ENCODE peak calls at places on chromosomes 12 and 14, in eight cellular contexts. Y, N, Q, R, C, U, M and V are unnamed samples.

GRCh38 chr14:101496779-101497420 is 64.4 kb upstream of the DIO3 start:
- DNase-seq in Y (peak), U (no peak), R (no peak), N (peak), C (no peak), Q (peak), M (no peak), V (no peak)

GRCh38 chr12:22803725-22804124 is 178.8 kb downstream of the ETNK1 start:
- DNase-seq in C (no peak), N (no peak), Y (no peak), U (no peak), R (no peak), M (no peak), Q (no peak), V (no peak)

GRCh38 chr14:104866451-104867370 is 1.6 kb downstream of the CEP170B start:
- DNase-seq in U (no peak), N (no peak), M (no peak), Q (no peak), Y (peak), C (no peak), R (peak), V (no peak)

GRCh38 chr14:50957296-50957695 is 13.0 kb upstream of the PYGL start:
- DNase-seq in M (no peak), R (no peak), U (peak), Y (no peak), C (peak), N (no peak), Q (no peak), V (no peak)

GRCh38 chr12:68113644-68114043 is 45.9 kb downstream of the IFNG start:
- DNase-seq in M (no peak), C (no peak), R (peak), Q (peak), Y (no peak), N (no peak), U (no peak), V (no peak)

GRCh38 chr14:57709909-57710308 is 156.0 kb downstream of the SLC35F4 start:
- DNase-seq in U (no peak), M (no peak), C (no peak), Q (no peak), R (no peak), Y (no peak), N (no peak), V (no peak)

GRCh38 chr14:95557291-95557690 is 22.4 kb downstream of the GLRX5 start:
- DNase-seq in Y (no peak), N (no peak), U (no peak), Q (no peak), R (no peak), M (no peak), C (no peak), V (no peak)

GRCh38 chr14:78455896-78456435 is 285.8 kb downstream of the NRXN3 start:
- DNase-seq in C (no peak), N (no peak), Q (no peak), Y (no peak), M (no peak), R (no peak), U (no peak), V (no peak)

GRCh38 chr12:91380651-91381050 is 198.0 kb upstream of the DCN start:
- DNase-seq in Y (no peak), M (no peak), C (no peak), U (peak), R (no peak), Q (no peak), N (no peak), V (no peak)

GRCh38 chr12:50087995-50088394 is 2.9 kb downstream of the SMARCD1 start:
- DNase-seq in R (no peak), Y (no peak), N (no peak), M (no peak), U (peak), C (peak), Q (no peak), V (no peak)

GRCh38 chr14:83556065-83556464 is 1973.9 kb upstream of the FLRT2 start:
- DNase-seq in M (no peak), N (no peak), C (peak), Q (no peak), Y (no peak), R (no peak), U (no peak), V (no peak)

GRCh38 chr14:76237349-76237990 is 85.7 kb downstream of the GPATCH2L start:
- DNase-seq in R (no peak), N (no peak), Q (no peak), U (no peak), M (no peak), Y (no peak), C (no peak), V (no peak)

GRCh38 chr14:76191297-76191696 is 39.6 kb downstream of the GPATCH2L start:
- DNase-seq in Y (no peak), R (no peak), N (no peak), C (no peak), U (no peak), M (no peak), Q (no peak), V (no peak)

GRCh38 chr12:88957358-88957757 is 377.1 kb upstream of the KITLG start:
- DNase-seq in Y (no peak), R (no peak), N (no peak), U (no peak), C (no peak), M (no peak), Q (no peak), V (no peak)

GRCh38 chr12:11756523-11756922 is 107.0 kb downstream of the ETV6 start:
- DNase-seq in C (no peak), Q (no peak), R (no peak), N (no peak), M (no peak), Y (no peak), U (no peak), V (no peak)

GRCh38 chr12:52122904-52123303 is 43.4 kb downstream of the SMIM41 start:
- DNase-seq in Y (peak), N (no peak), U (no peak), Q (no peak), M (no peak), R (no peak), C (no peak), V (no peak)

GRCh38 chr14:61551419-61551818 is 143.9 kb upstream of the HIF1A start:
- DNase-seq in C (no peak), Q (no peak), Y (no peak), U (no peak), N (no peak), M (no peak), R (no peak), V (no peak)

GRCh38 chr12:97308576-97309198 is 153.9 kb upstream of the RMST start:
- DNase-seq in C (peak), Q (no peak), M (no peak), Y (no peak), R (no peak), N (no peak), U (peak), V (no peak)

GRCh38 chr12:104132351-104132956 is 5.6 kb downstream of the NFYB start:
- DNase-seq in R (no peak), U (no peak), C (no peak), M (no peak), Q (peak), N (no peak), Y (no peak), V (no peak)

GRCh38 chr12:54009171-54010052 is 627 bp downstream of the HOXC8 start:
- DNase-seq in M (no peak), N (no peak), U (no peak), Q (no peak), R (peak), C (no peak), Y (no peak), V (peak)

GRCh38 chr14:22386924-22387775 is 201.9 kb downstream of the DAD1 start:
- DNase-seq in R (peak), Y (peak), N (peak), C (peak), U (peak), Q (peak), M (peak), V (peak)
- TF ChIP-seq CTCF in R (peak), Y (peak), N (peak), C (peak), U (peak), Q (peak), M (no peak), V (peak)

GRCh38 chr12:71759941-71760340 is 5.3 kb downstream of the RAB21 start:
- DNase-seq in N (no peak), U (no peak), Y (no peak), R (no peak), C (no peak), Q (no peak), M (no peak), V (no peak)
- TF ChIP-seq CTCF in N (no peak), U (no peak), Y (no peak), R (no peak), C (no peak), Q (no peak), M (no peak), V (no peak)

GRCh38 chr12:123764109-123764508 is 2.0 kb downstream of the DNAH10 start:
- DNase-seq in M (no peak), Q (no peak), R (no peak), Y (no peak), U (no peak), N (no peak), C (no peak), V (no peak)

GRCh38 chr12:123772074-123772473 is 10.0 kb downstream of the DNAH10 start:
- DNase-seq in C (no peak), Q (no peak), U (no peak), R (no peak), M (no peak), N (no peak), Y (no peak), V (no peak)

GRCh38 chr12:123765504-123766035 is 3.5 kb downstream of the DNAH10 start:
- DNase-seq in N (no peak), C (no peak), Y (no peak), Q (no peak), R (no peak), M (no peak), U (no peak), V (no peak)

GRCh38 chr12:123771261-123771660 is 9.2 kb downstream of the DNAH10 start:
- DNase-seq in C (no peak), Y (no peak), N (no peak), R (no peak), U (no peak), M (no peak), Q (no peak), V (no peak)

GRCh38 chr12:123767613-123768012 is 5.5 kb downstream of the DNAH10 start:
- DNase-seq in Y (no peak), C (no peak), M (no peak), R (no peak), Q (no peak), U (no peak), N (no peak), V (no peak)
- TF ChIP-seq CTCF in Y (no peak), C (no peak), M (no peak), R (no peak), Q (no peak), U (no peak), N (no peak), V (no peak)

DNA sequence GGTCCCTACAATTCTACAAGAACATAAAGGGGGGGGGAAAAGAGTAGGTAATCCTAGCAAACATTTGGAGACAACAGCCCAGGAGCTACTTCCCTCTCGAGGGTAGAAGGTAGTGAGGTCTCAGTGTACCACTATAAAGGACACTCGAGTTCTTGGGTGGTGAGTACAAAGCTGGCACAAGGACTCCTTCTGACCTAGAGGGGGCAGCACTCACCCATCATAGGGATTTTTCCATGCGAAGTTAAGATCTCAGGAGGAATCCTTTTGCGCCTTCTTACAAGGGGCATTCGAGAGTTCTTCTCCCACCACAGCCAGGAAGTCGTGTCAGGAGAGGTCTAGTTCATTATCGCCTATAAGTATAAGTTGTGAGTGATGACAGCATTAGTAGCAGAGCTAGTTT is 200.2 kb upstream of the RBM19 start:
- DNase-seq in C (peak), N (no peak), R (peak), U (peak), Y (no peak), M (no peak), Q (peak), V (peak)
- TF ChIP-seq CTCF in C (peak), N (no peak), R (peak), U (peak), Y (no peak), M (no peak), Q (peak), V (peak)